ENCODE peak calls at places on chromosome 16, in four cellular contexts. F, Q, L and D are unnamed samples. For H3K4me1, the result is how much of the 10 kb centered on the place peaks cover.

GRCh38 chr16:51818342-51818944 is 667.4 kb upstream of the SALL1 start:
- DNase-seq in L (no peak), Q (no peak), F (no peak), D (no peak)

GRCh38 chr16:14015948-14016347 is 55.2 kb upstream of the MRTFB start:
- DNase-seq in F (no peak), Q (peak), L (no peak), D (no peak)

GRCh38 chr16:11042205-11042604 is 97.8 kb downstream of the CLEC16A start:
- DNase-seq in F (no peak), L (no peak), Q (no peak), D (no peak)

GRCh38 chr16:54407596-54407995 is 121.0 kb upstream of the IRX3 start:
- DNase-seq in L (no peak), F (no peak), Q (no peak), D (no peak)

GRCh38 chr16:73213761-73214480 is 166.0 kb upstream of the ZFHX3 start:
- DNase-seq in L (no peak), Q (no peak), F (no peak), D (no peak)

GRCh38 chr16:29170393-29171239 is 185.8 kb downstream of the LAT start:
- DNase-seq in Q (no peak), L (peak), F (no peak), D (peak)

GRCh38 chr16:15770512-15770911 is 86.3 kb downstream of the MYH11 start:
- DNase-seq in Q (no peak), F (no peak), L (no peak), D (no peak)

GRCh38 chr16:53726625-53727024 is 22.7 kb downstream of the FTO start:
- DNase-seq in F (no peak), L (no peak), Q (no peak), D (no peak)

GRCh38 chr16:31214705-31215286 is 877 bp downstream of the TRIM72 start:
- DNase-seq in L (no peak), F (no peak), Q (no peak), D (peak)

GRCh38 chr16:13873835-13874438 is 46.0 kb upstream of the ERCC4 start:
- DNase-seq in L (no peak), Q (no peak), F (no peak), D (no peak)

GRCh38 chr16:80107900-80108299 is 432.9 kb upstream of the DYNLRB2 start:
- DNase-seq in F (no peak), L (no peak), Q (no peak), D (no peak)

GRCh38 chr16:80580109-80580832 is 39.5 kb downstream of the DYNLRB2 start:
- DNase-seq in F (no peak), Q (no peak), L (no peak), D (no peak)

GRCh38 chr16:85570735-85571562 is 42.2 kb upstream of the GSE1 start:
- DNase-seq in L (no peak), F (peak), Q (peak), D (no peak)

GRCh38 chr16:7316266-7316888 is 16.3 kb upstream of the RBFOX1 start:
- DNase-seq in L (no peak), Q (no peak), F (no peak), D (no peak)

GRCh38 chr16:80300876-80301275 is 239.9 kb upstream of the DYNLRB2 start:
- DNase-seq in L (no peak), Q (no peak), F (no peak), D (no peak)

GRCh38 chr16:69812213-69813014 is 50.3 kb downstream of the WWP2 start:
- DNase-seq in F (peak), Q (no peak), L (no peak), D (no peak)

GRCh38 chr16:23334950-23335349 is 32.8 kb downstream of the SCNN1B start:
- DNase-seq in F (no peak), Q (no peak), L (no peak), D (no peak)

GRCh38 chr16:23334421-23334853 is 32.3 kb downstream of the SCNN1B start:
- DNase-seq in L (no peak), Q (no peak), F (no peak), D (no peak)

GRCh38 chr16:23333034-23333579 is 31.0 kb downstream of the SCNN1B start:
- DNase-seq in F (no peak), Q (no peak), L (no peak), D (no peak)

GRCh38 chr16:23330583-23331249 is 28.6 kb downstream of the SCNN1B start:
- DNase-seq in F (no peak), L (no peak), Q (no peak), D (no peak)

DNA sequence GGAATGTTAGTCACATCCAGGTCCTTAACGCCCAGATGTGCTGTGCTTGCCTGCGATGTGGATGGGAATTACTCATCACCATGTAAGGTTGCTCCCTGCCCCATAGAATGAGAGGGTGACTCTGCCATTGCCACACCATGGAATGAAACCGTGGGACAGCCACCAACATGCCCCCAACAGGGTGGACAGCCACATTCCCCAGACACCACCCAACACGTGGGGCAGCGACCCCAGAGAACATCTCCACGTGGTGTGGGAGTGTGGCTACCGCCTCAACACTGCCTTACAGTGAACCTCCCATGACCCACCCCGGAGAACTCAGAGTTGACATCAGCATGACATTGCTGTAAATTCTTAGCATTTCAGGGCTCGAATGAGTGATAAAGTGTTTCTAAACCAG is 31.9 kb downstream of the SCNN1B start:
- DNase-seq in F (no peak), Q (no peak), L (no peak), D (no peak)
- H3K4me3 ChIP-seq in F (no peak), Q (no peak), L (no peak), D (no peak)

GRCh38 chr16:56279132-56279531 is 87.8 kb downstream of the GNAO1 start:
- DNase-seq in F (peak), Q (no peak), L (no peak), D (no peak)

GRCh38 chr16:56278196-56278855 is 87.0 kb downstream of the GNAO1 start:
- DNase-seq in L (no peak), Q (no peak), F (peak), D (no peak)

GRCh38 chr16:56281256-56281805 is 90.0 kb downstream of the GNAO1 start:
- DNase-seq in Q (no peak), L (no peak), F (no peak), D (no peak)

GRCh38 chr16:56282455-56282854 is 91.2 kb downstream of the GNAO1 start:
- DNase-seq in Q (no peak), L (no peak), F (no peak), D (no peak)

GRCh38 chr16:56279914-56280313 is 88.6 kb downstream of the GNAO1 start:
- DNase-seq in L (no peak), F (no peak), Q (no peak), D (no peak)
- H3K4me1 ChIP-seq in L (under half), F (under half), Q (under half), D (under half)

DNA sequence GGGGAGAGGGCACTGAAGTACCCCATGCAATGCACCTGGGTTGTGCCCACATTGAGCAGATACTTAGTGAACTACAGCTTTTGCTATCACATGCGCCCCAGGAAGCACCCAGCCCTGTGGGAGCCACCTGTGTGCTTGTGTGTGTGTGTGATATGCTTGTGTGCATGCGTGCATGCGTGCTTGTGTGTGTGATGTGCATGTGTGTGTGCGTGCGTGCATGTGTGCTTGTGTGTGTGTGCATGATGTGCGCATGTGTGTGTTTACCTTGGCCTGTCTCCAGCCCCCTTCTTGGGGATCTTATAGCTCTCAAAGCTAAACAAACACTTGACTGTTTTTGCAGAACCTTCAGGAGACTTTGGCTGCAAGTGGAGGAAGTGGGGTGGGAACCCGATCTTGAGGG is 841 bp downstream of the C16orf89 start:
- DNase-seq in L (no peak), F (peak), Q (no peak), D (no peak)
- H3K4me3 ChIP-seq in L (no peak), F (peak), Q (no peak), D (no peak)

GRCh38 chr16:534089-534635 is 6.7 kb downstream of the CAPN15 start:
- DNase-seq in Q (no peak), F (no peak), L (no peak), D (peak)

GRCh38 chr16:530111-530817 is 2.8 kb downstream of the CAPN15 start:
- DNase-seq in F (no peak), L (peak), Q (no peak), D (no peak)

GRCh38 chr16:529012-529575 is 1.6 kb downstream of the CAPN15 start:
- DNase-seq in Q (no peak), L (no peak), F (no peak), D (no peak)

GRCh38 chr16:533391-534088 is 6.0 kb downstream of the CAPN15 start:
- DNase-seq in F (no peak), Q (no peak), L (peak), D (no peak)

DNA sequence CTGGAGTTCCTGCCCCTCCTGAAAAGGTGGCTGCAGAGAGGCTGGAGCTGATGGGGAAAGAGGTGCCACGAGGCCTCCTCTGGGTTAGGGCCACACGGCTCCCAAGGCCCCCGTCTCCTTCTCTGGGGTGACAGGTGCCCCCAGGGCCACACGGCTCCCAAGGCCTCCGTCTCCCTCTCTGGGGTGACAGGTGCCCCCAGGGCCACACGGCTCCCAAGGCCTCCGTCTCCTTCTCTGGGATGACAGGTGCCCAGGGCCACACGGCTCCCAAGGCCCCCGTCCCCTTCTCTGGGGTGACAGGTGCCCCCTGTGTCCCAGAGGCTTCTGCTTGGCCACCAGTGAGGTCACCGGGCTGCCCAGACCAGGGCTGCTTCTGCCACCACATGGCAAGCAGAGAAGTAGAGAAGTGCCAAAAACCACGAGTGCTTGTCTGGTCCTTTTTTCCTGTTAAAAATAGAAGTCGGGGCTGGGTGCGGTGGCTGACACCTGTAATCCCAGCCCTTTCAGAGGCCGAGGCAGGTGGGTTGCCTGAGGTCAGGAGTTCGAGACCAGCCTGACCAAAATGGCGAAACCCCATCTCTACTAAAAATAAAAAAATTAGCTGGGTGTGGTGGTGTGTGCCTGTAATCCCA is 4.1 kb downstream of the CAPN15 start:
- DNase-seq in F (no peak), Q (no peak), L (no peak), D (no peak)
- H3K4me1 ChIP-seq in F (under half), Q (under half), L (under half), D (half or more)

GRCh38 chr16:25051446-25052160 is 36.4 kb upstream of the ARHGAP17 start:
- DNase-seq in L (no peak), Q (no peak), F (no peak), D (no peak)
- H3K4me3 ChIP-seq in L (no peak), Q (peak), F (peak), D (peak)

GRCh38 chr16:89952551-89952950 is 4.0 kb downstream of the DEF8 start:
- DNase-seq in L (no peak), F (no peak), Q (no peak), D (no peak)

GRCh38 chr16:89949756-89950155 is 1.2 kb downstream of the DEF8 start:
- DNase-seq in Q (no peak), F (no peak), L (no peak), D (no peak)

GRCh38 chr16:89952049-89952448 is 3.5 kb downstream of the DEF8 start:
- DNase-seq in F (no peak), Q (no peak), L (no peak), D (no peak)

GRCh38 chr16:89949121-89949742 is 677 bp downstream of the DEF8 start:
- DNase-seq in Q (no peak), F (no peak), L (peak), D (no peak)

DNA sequence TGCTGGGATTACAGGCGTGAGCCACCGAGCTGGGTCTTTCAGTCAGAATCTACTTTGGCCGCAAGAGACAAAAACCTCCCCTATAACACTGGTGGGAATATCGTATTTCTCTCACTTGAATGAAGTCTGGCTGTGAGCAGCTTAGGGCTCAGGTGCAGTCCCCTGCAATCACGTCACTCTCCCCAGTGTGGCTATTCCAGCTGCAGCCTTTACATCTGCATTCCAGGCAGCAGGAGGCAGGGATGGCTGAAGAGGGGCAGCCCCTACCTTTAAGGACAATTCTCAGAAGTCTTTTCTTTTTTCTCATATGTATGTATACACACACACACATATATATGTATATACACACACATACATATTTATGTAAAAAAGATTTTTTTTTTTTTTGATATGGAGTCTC is 3.0 kb downstream of the DEF8 start:
- DNase-seq in F (no peak), Q (no peak), L (no peak), D (no peak)
- H3K4me1 ChIP-seq in F (under half), Q (under half), L (under half), D (under half)

GRCh38 chr16:2715519-2715918 is 4.5 kb downstream of the PRSS27 start:
- DNase-seq in Q (no peak), L (peak), F (peak), D (peak)
- H3K4me3 ChIP-seq in Q (no peak), L (no peak), F (no peak), D (no peak)